ENCODE peak calls at places on chromosomes 4 and X, in five cellular contexts. M, V, G, J and R are unnamed samples.

GRCh38 chr4:180947421-180947820 is 1295.8 kb upstream of the TENM3 start:
- DNase-seq in M (no peak), V (peak), G (no peak), J (no peak), R (no peak)

GRCh38 chrX:149531599-149531998 is 9.2 kb upstream of the EOLA1 start:
- DNase-seq in J (no peak), M (no peak), G (no peak), V (no peak), R (no peak)

GRCh38 chr4:128715616-128716015 is 93.9 kb upstream of the JADE1 start:
- DNase-seq in J (no peak), M (no peak), G (peak), V (no peak), R (no peak)

GRCh38 chr4:184807261-184807660 is 18.5 kb downstream of the ACSL1 start:
- DNase-seq in G (no peak), V (no peak), M (no peak), J (no peak), R (no peak)

GRCh38 chr4:26020896-26021295 is 106.9 kb downstream of the SMIM20 start:
- DNase-seq in M (no peak), G (peak), V (peak), J (no peak), R (no peak)

GRCh38 chr4:98566491-98567008 is 91.9 kb downstream of the TSPAN5 start:
- DNase-seq in M (no peak), J (no peak), V (peak), G (peak), R (no peak)

GRCh38 chr4:33715996-33716395 is 2528.3 kb downstream of the ARAP2 start:
- DNase-seq in M (no peak), G (peak), J (no peak), V (peak), R (no peak)

GRCh38 chrX:125203737-125204578 is 115.7 kb upstream of the TEX13C start:
- DNase-seq in J (no peak), M (peak), G (no peak), V (peak), R (no peak)

GRCh38 chrX:47625365-47625764 is 4.4 kb downstream of the CFP start:
- DNase-seq in V (no peak), M (no peak), J (no peak), G (no peak), R (no peak)

GRCh38 chr4:177308842-177309524 is 691 bp upstream of the NEIL3 start:
- DNase-seq in J (no peak), M (no peak), G (no peak), V (no peak), R (no peak)

GRCh38 chrX:47112316-47112954 is 32.1 kb downstream of the NDUFB11 start:
- DNase-seq in G (no peak), M (no peak), V (peak), J (no peak), R (peak)

GRCh38 chrX:139739138-139739537 is 31.2 kb upstream of the MCF2 start:
- DNase-seq in J (no peak), M (no peak), G (peak), V (peak), R (no peak)

GRCh38 chr4:38526412-38526811 is 137.6 kb upstream of the KLF3 start:
- DNase-seq in M (no peak), J (no peak), V (no peak), G (no peak), R (no peak)

GRCh38 chr4:180852743-180853142 is 1390.5 kb upstream of the TENM3 start:
- DNase-seq in V (no peak), M (no peak), J (no peak), G (no peak), R (no peak)

GRCh38 chr4:2255501-2256155 is 6.3 kb downstream of the MXD4 start:
- DNase-seq in V (no peak), J (no peak), G (no peak), M (peak), R (no peak)

GRCh38 chr4:15778742-15779231 is 659 bp downstream of the CD38 start:
- DNase-seq in V (no peak), J (no peak), G (peak), M (peak), R (peak)

GRCh38 chrX:56563231-56564116 is at the start of gene UBQLN2:
- DNase-seq in J (peak), V (peak), M (peak), G (peak), R (peak)
- TF ChIP-seq CTCF in J (no peak), V (peak), M (no peak), G (peak), R (no peak)

DNA sequence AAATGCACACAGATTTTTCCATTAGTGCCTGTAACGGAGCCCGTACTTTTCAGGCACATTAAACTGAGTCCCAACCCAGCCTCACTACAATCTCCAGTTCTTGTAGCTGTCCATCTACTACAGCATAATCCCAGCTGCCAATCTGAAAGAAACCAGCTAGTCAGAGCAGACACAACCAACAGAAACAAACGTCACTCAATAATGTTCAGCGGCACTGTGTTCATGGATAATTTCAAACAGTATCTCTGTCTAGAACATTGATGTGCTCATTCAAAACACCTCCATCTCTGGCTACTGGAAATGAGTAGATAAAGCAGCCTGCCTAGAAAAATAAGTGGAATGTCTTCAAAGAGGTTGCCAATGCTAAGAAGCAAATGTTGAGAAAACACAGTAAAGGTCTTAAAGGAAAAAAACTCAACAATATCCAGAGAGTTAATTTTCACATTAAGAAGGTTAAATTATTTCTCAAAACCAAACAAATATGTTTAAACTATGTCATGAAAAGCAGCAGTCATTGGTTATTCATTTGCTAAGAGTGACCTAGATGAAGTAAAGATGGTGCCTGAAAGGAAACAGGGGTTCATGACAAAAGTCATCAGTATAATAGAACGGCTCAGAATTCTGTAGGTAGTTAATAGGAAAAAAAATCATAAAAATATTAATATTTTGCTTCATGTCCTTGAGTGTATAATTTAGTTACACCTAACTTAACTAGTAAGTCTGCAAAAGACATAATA is 245.1 kb upstream of the MAB21L2 start:
- DNase-seq in M (no peak), V (no peak), J (no peak), G (no peak), R (no peak)
- TF ChIP-seq CTCF in M (no peak), V (no peak), J (no peak), G (no peak), R (no peak)

GRCh38 chr4:152436384-152436783 is 99.5 kb downstream of the FBXW7 start:
- DNase-seq in G (no peak), J (no peak), M (no peak), V (no peak), R (no peak)
- TF ChIP-seq CTCF in G (no peak), J (no peak), M (no peak), V (no peak), R (no peak)

GRCh38 chr4:54683616-54684346 is 26.0 kb downstream of the KIT start:
- DNase-seq in G (no peak), J (no peak), V (peak), M (peak), R (peak)
- TF ChIP-seq CTCF in G (peak), J (no peak), V (peak), M (no peak), R (peak)

DNA sequence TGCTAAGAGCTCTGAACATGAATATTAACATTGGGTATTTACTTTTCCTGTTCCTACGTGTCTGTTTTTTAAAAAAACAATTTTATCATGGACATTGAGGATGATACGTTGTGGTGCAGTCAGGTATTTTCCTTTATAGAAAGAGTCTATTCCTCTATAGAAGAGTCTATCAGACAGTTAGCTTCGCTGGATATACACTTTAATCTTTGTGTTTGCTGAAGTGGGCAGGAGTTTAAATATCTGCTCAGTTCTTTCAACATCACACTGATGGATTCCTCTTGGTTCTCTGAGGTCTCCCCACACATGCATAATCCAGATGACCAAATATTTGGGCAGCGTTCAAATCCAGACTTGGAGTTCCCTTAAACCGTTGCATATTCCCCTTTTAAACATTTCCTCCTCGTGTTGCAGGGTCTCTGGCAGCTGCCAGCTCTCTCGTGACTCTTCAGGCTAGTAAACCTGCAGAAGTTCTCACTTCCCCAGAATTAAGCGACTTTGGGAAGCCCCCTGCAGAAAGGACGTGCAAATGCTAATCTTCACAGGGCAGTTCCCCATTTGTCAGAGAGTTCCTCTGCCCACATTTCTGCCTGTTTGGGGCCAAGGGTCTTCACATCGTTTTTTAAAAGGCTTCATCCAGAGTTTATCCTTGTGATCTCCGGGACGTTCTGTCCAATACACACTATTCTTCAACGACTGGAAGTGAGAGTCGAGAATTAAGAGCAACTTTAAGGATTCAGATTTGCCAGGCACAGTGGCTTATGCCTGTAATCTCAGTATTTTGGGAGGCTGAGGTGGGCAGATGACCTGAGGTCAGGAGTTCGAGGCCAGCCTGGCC is 20.5 kb upstream of the DHRSX start:
- DNase-seq in J (no peak), V (no peak), G (no peak), M (peak), R (no peak)
- TF ChIP-seq CTCF in J (no peak), V (no peak), G (no peak), M (no peak), R (no peak)